ENCODE peak calls at places on chromosomes 12 and 14, in six cellular contexts. One of them, this sample, is unnamed. For H3K4me1, the result is how much of the 10 kb centered on the place peaks cover.

GRCh38 chr12:81257952-81258551 is 180.2 kb downstream of the ACSS3 start:
- DNase-seq in HCT116: peak
- DNase-seq in H1: no peak
- DNase-seq in HepG2: peak
- DNase-seq in K562: no peak
- DNase-seq in GM12878: no peak
- DNase-seq in this sample: peak

GRCh38 chr14:32023540-32023939 is 53.6 kb upstream of the ARHGAP5 start:
- DNase-seq in HCT116: no peak
- DNase-seq in H1: no peak
- DNase-seq in HepG2: no peak
- DNase-seq in K562: no peak
- DNase-seq in GM12878: no peak
- DNase-seq in this sample: no peak

GRCh38 chr12:127355061-127355820 is 911.7 kb upstream of the TMEM132C start:
- DNase-seq in HCT116: no peak
- DNase-seq in H1: no peak
- DNase-seq in HepG2: no peak
- DNase-seq in K562: peak
- DNase-seq in GM12878: no peak
- DNase-seq in this sample: peak

GRCh38 chr12:11015775-11016430 is 6.5 kb downstream of the TAS2R19 start:
- DNase-seq in HCT116: no peak
- DNase-seq in H1: no peak
- DNase-seq in HepG2: peak
- DNase-seq in K562: no peak
- DNase-seq in GM12878: no peak
- DNase-seq in this sample: no peak

GRCh38 chr14:90740081-90740480 is 76.1 kb downstream of the TTC7B start:
- DNase-seq in HCT116: no peak
- DNase-seq in H1: no peak
- DNase-seq in HepG2: no peak
- DNase-seq in K562: no peak
- DNase-seq in GM12878: no peak
- DNase-seq in this sample: peak

GRCh38 chr14:35046751-35047536 is 872 bp downstream of the FAM177A1 start:
- DNase-seq in HCT116: no peak
- DNase-seq in H1: no peak
- DNase-seq in HepG2: peak
- DNase-seq in K562: no peak
- DNase-seq in GM12878: no peak
- DNase-seq in this sample: no peak

GRCh38 chr12:103852498-103852992 is 11.5 kb upstream of the NT5DC3 start:
- DNase-seq in HCT116: no peak
- DNase-seq in H1: no peak
- DNase-seq in HepG2: peak
- DNase-seq in K562: no peak
- DNase-seq in GM12878: no peak
- DNase-seq in this sample: no peak

GRCh38 chr14:64849940-64850339 is 29.8 kb downstream of the SPTB start:
- DNase-seq in HCT116: no peak
- DNase-seq in H1: no peak
- DNase-seq in HepG2: no peak
- DNase-seq in K562: no peak
- DNase-seq in GM12878: no peak
- DNase-seq in this sample: no peak

GRCh38 chr12:26507613-26508012 is 312.2 kb downstream of the SSPN start:
- DNase-seq in HCT116: no peak
- DNase-seq in H1: no peak
- DNase-seq in HepG2: no peak
- DNase-seq in K562: no peak
- DNase-seq in GM12878: no peak
- DNase-seq in this sample: no peak

GRCh38 chr12:8912910-8913309 is 1.4 kb upstream of the PHC1 start:
- DNase-seq in HCT116: no peak
- DNase-seq in H1: no peak
- DNase-seq in HepG2: no peak
- DNase-seq in K562: peak
- DNase-seq in GM12878: no peak
- DNase-seq in this sample: peak

GRCh38 chr12:20549115-20549719 is 145.9 kb upstream of the SLCO1C1 start:
- DNase-seq in HCT116: peak
- DNase-seq in H1: no peak
- DNase-seq in HepG2: peak
- DNase-seq in K562: no peak
- DNase-seq in GM12878: no peak
- DNase-seq in this sample: peak

GRCh38 chr14:74621556-74621955 is 9.5 kb upstream of the LTBP2 start:
- DNase-seq in HCT116: no peak
- DNase-seq in H1: no peak
- DNase-seq in HepG2: no peak
- DNase-seq in K562: no peak
- DNase-seq in GM12878: no peak
- DNase-seq in this sample: no peak

GRCh38 chr14:100080206-100080605 is 15.0 kb downstream of the EVL start:
- DNase-seq in HCT116: no peak
- DNase-seq in H1: no peak
- DNase-seq in HepG2: no peak
- DNase-seq in K562: no peak
- DNase-seq in GM12878: no peak
- DNase-seq in this sample: no peak

GRCh38 chr12:10190558-10191388 is 11.9 kb downstream of the TMEM52B start:
- DNase-seq in HCT116: peak
- DNase-seq in H1: no peak
- DNase-seq in HepG2: peak
- DNase-seq in K562: peak
- DNase-seq in GM12878: no peak
- DNase-seq in this sample: peak

GRCh38 chr12:1916396-1917171 is 1.9 kb downstream of the CACNA2D4 start:
- DNase-seq in HCT116: no peak
- DNase-seq in H1: no peak
- DNase-seq in HepG2: no peak
- DNase-seq in K562: peak
- DNase-seq in GM12878: no peak
- DNase-seq in this sample: peak

GRCh38 chr14:104877806-104878550 is 12.9 kb downstream of the CEP170B start:
- DNase-seq in HCT116: no peak
- DNase-seq in H1: no peak
- DNase-seq in HepG2: no peak
- DNase-seq in K562: no peak
- DNase-seq in GM12878: no peak
- DNase-seq in this sample: no peak

GRCh38 chr12:28817524-28817923 is 331.6 kb upstream of the FAR2 start:
- DNase-seq in HCT116: no peak
- DNase-seq in H1: no peak
- DNase-seq in HepG2: no peak
- DNase-seq in K562: no peak
- DNase-seq in GM12878: no peak
- DNase-seq in this sample: no peak

GRCh38 chr14:75229923-75230792 is 48.5 kb upstream of the FOS start:
- DNase-seq in HCT116: peak
- DNase-seq in H1: no peak
- DNase-seq in HepG2: no peak
- DNase-seq in K562: peak
- DNase-seq in GM12878: peak
- DNase-seq in this sample: no peak

GRCh38 chr14:102255401-102256190 is 49.4 kb downstream of the MOK start:
- DNase-seq in HCT116: no peak
- DNase-seq in H1: no peak
- DNase-seq in HepG2: no peak
- DNase-seq in K562: peak
- DNase-seq in GM12878: no peak
- DNase-seq in this sample: no peak

GRCh38 chr12:93705237-93705636 is 28.1 kb downstream of the CRADD start:
- DNase-seq in HCT116: no peak
- DNase-seq in H1: no peak
- DNase-seq in HepG2: no peak
- DNase-seq in K562: no peak
- DNase-seq in GM12878: no peak
- DNase-seq in this sample: peak

GRCh38 chr12:109934026-109934425 is 34.0 kb downstream of the TCHP start:
- DNase-seq in HCT116: no peak
- DNase-seq in H1: no peak
- DNase-seq in HepG2: no peak
- DNase-seq in K562: no peak
- DNase-seq in GM12878: no peak
- DNase-seq in this sample: no peak

GRCh38 chr14:55107766-55108554 is 21.1 kb upstream of the LGALS3 start:
- DNase-seq in HCT116: peak
- DNase-seq in H1: no peak
- DNase-seq in HepG2: peak
- DNase-seq in K562: peak
- DNase-seq in GM12878: no peak
- DNase-seq in this sample: no peak

GRCh38 chr12:111673503-111673902 is 12.3 kb downstream of the BRAP start:
- DNase-seq in HCT116: peak
- DNase-seq in H1: no peak
- DNase-seq in HepG2: peak
- DNase-seq in K562: peak
- DNase-seq in GM12878: no peak
- DNase-seq in this sample: peak

GRCh38 chr14:61466249-61466904 is 145.0 kb downstream of the PRKCH start:
- DNase-seq in HCT116: no peak
- DNase-seq in H1: peak
- DNase-seq in HepG2: peak
- DNase-seq in K562: no peak
- DNase-seq in GM12878: no peak
- DNase-seq in this sample: no peak

GRCh38 chr12:67070604-67071003 is 198.6 kb upstream of the CAND1 start:
- DNase-seq in HCT116: no peak
- DNase-seq in H1: no peak
- DNase-seq in HepG2: no peak
- DNase-seq in K562: no peak
- DNase-seq in GM12878: no peak
- DNase-seq in this sample: peak

GRCh38 chr14:102873131-102873530 is 49.3 kb upstream of the AMN start:
- DNase-seq in HCT116: no peak
- DNase-seq in H1: no peak
- DNase-seq in HepG2: no peak
- DNase-seq in K562: no peak
- DNase-seq in GM12878: no peak
- DNase-seq in this sample: no peak

GRCh38 chr12:18683603-18684002 is 54.2 kb downstream of the PLCZ1 start:
- DNase-seq in HCT116: no peak
- DNase-seq in H1: no peak
- DNase-seq in HepG2: no peak
- DNase-seq in K562: peak
- DNase-seq in GM12878: no peak
- DNase-seq in this sample: no peak

GRCh38 chr14:69988979-69989378 is 109.8 kb downstream of the SMOC1 start:
- DNase-seq in HCT116: no peak
- DNase-seq in H1: no peak
- DNase-seq in HepG2: no peak
- DNase-seq in K562: no peak
- DNase-seq in GM12878: no peak
- DNase-seq in this sample: no peak
- H3K4me1 ChIP-seq in HCT116: under half
- H3K4me1 ChIP-seq in H1: under half
- H3K4me1 ChIP-seq in HepG2: under half
- H3K4me1 ChIP-seq in K562: under half
- H3K4me1 ChIP-seq in GM12878: under half
- H3K4me1 ChIP-seq in this sample: under half

GRCh38 chr14:62739647-62740046 is 305.6 kb downstream of the KCNH5 start:
- DNase-seq in HCT116: no peak
- DNase-seq in H1: no peak
- DNase-seq in HepG2: no peak
- DNase-seq in K562: no peak
- DNase-seq in GM12878: no peak
- DNase-seq in this sample: no peak

GRCh38 chr14:62734831-62735230 is 310.4 kb downstream of the KCNH5 start:
- DNase-seq in HCT116: no peak
- DNase-seq in H1: no peak
- DNase-seq in HepG2: no peak
- DNase-seq in K562: no peak
- DNase-seq in GM12878: no peak
- DNase-seq in this sample: no peak

GRCh38 chr14:62736004-62736403 is 309.3 kb downstream of the KCNH5 start:
- DNase-seq in HCT116: no peak
- DNase-seq in H1: no peak
- DNase-seq in HepG2: no peak
- DNase-seq in K562: no peak
- DNase-seq in GM12878: no peak
- DNase-seq in this sample: no peak

GRCh38 chr14:62736426-62737043 is 308.7 kb downstream of the KCNH5 start:
- DNase-seq in HCT116: no peak
- DNase-seq in H1: no peak
- DNase-seq in HepG2: no peak
- DNase-seq in K562: no peak
- DNase-seq in GM12878: no peak
- DNase-seq in this sample: no peak
- TF ChIP-seq JUND in HCT116: no peak
- TF ChIP-seq JUND in H1: no peak
- TF ChIP-seq JUND in HepG2: no peak
- TF ChIP-seq JUND in K562: no peak
- TF ChIP-seq JUND in GM12878: no peak
- TF ChIP-seq JUND in this sample: no peak

GRCh38 chr12:51970904-51971646 is 19.6 kb downstream of the ACVR1B start:
- DNase-seq in HCT116: no peak
- DNase-seq in H1: no peak
- DNase-seq in HepG2: peak
- DNase-seq in K562: peak
- DNase-seq in GM12878: peak
- DNase-seq in this sample: peak
- H3K4me1 ChIP-seq in HCT116: under half
- H3K4me1 ChIP-seq in H1: under half
- H3K4me1 ChIP-seq in HepG2: half or more
- H3K4me1 ChIP-seq in K562: under half
- H3K4me1 ChIP-seq in GM12878: under half
- H3K4me1 ChIP-seq in this sample: under half

DNA sequence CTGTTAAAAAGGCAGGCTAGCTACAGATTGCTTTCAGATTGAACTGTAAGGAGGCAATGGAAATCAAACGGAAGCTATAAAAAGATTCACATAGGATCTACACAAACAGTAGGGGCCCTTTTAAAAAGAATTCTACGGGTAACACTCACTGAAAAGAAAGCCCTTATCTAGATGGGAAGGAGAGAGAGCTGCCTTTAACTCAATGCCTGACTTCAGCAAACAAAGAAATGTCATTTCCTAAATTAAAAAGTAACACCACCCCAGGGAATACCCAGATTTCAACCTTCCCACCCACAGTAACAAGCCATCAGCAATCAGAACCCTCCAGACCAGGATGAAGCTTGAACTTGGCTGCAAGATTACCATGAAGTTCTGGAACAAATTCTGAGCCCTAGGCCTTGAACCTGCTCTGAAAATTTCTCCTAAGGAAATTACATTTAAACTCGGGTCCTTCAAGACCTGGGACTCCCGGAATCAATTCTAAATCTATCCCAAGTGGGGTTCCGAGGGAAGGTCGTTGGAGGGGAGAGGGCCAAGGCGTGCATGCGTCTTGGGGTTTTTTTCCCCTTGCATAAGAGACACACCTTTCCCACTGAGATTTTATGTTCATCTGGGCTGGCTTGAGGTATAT is 1.2 kb downstream of the WSB2 start:
- DNase-seq in HCT116: no peak
- DNase-seq in H1: no peak
- DNase-seq in HepG2: no peak
- DNase-seq in K562: no peak
- DNase-seq in GM12878: no peak
- DNase-seq in this sample: no peak
- TF ChIP-seq JUND in HCT116: no peak
- TF ChIP-seq JUND in H1: no peak
- TF ChIP-seq JUND in HepG2: no peak
- TF ChIP-seq JUND in K562: no peak
- TF ChIP-seq JUND in GM12878: no peak
- TF ChIP-seq JUND in this sample: no peak